ENCODE peak calls at places on chromosomes 13 and 19, in eight cellular contexts. E is stimulated activated CD4-positive, alpha-beta T cell treated with anti-CD3 and anti-CD28 coated beads, Interleukin-1b, Interleukin-23, amount 100 ng/mL, for 1 hour; N is activated naive CD4-positive, alpha-beta T cell treated with anti-CD3 and anti-CD28 coated beads for 36 hours; Z is NB4; L is retinal pigment epithelial cell; R is ovary; O is hepatic stellate cell; U is cardiac muscle cell. G is an unnamed sample.

GRCh38 chr19:39471756-39472536 is 8.7 kb upstream of the TIMM50 start:
- DNase-seq in E (no peak), N (no peak), Z (peak), L (no peak), R (no peak), O (no peak), U (no peak), G (no peak)

GRCh38 chr13:40508112-40508511 is 158.3 kb downstream of the FOXO1 start:
- DNase-seq in E (no peak), N (no peak), Z (no peak), L (no peak), R (peak), O (peak), U (peak), G (no peak)

GRCh38 chr13:98845726-98846125 is 93.3 kb upstream of the SLC15A1 start:
- DNase-seq in E (no peak), N (no peak), Z (no peak), L (no peak), R (no peak), O (no peak), U (no peak), G (peak)

GRCh38 chr13:109715902-109716301 is 70.5 kb downstream of the IRS2 start:
- DNase-seq in E (no peak), N (no peak), Z (peak), L (peak), R (no peak), O (no peak), U (peak), G (peak)

GRCh38 chr19:48319647-48320537 is 5.5 kb upstream of the EMP3 start:
- DNase-seq in E (peak), N (peak), Z (peak), L (no peak), R (peak), O (peak), U (peak), G (peak)

GRCh38 chr19:996051-996838 is 4.0 kb upstream of the GRIN3B start:
- DNase-seq in E (peak), N (peak), Z (peak), L (no peak), R (peak), O (peak), U (peak), G (no peak)

GRCh38 chr19:8451885-8452284 is 7.1 kb downstream of the HNRNPM start:
- DNase-seq in E (no peak), N (no peak), Z (peak), L (peak), R (no peak), O (no peak), U (peak), G (no peak)

GRCh38 chr13:46160065-46160464 is 21.9 kb downstream of the LCP1 start:
- DNase-seq in E (no peak), N (no peak), Z (no peak), L (no peak), R (no peak), O (no peak), U (no peak), G (no peak)

GRCh38 chr19:12800873-12801465 is 631 bp downstream of the PRDX2 start:
- DNase-seq in E (no peak), N (peak), Z (peak), L (no peak), R (no peak), O (no peak), U (no peak), G (no peak)

GRCh38 chr13:33487575-33488243 is 202.2 kb upstream of the STARD13 start:
- DNase-seq in E (no peak), N (no peak), Z (peak), L (no peak), R (no peak), O (peak), U (peak), G (peak)

GRCh38 chr13:112074139-112074710 is 7.3 kb downstream of the SOX1 start:
- DNase-seq in E (no peak), N (no peak), Z (no peak), L (no peak), R (no peak), O (no peak), U (no peak), G (peak)

GRCh38 chr13:99948411-99948810 is 23.2 kb downstream of the ZIC5 start:
- DNase-seq in E (no peak), N (no peak), Z (no peak), L (no peak), R (no peak), O (no peak), U (no peak), G (no peak)

GRCh38 chr19:48551437-48552302 is at the start of gene SULT2B1:
- DNase-seq in E (no peak), N (no peak), Z (peak), L (no peak), R (no peak), O (no peak), U (no peak), G (no peak)

GRCh38 chr13:109569938-109570711 is 216.3 kb downstream of the IRS2 start:
- DNase-seq in E (no peak), N (peak), Z (peak), L (no peak), R (no peak), O (no peak), U (no peak), G (no peak)

GRCh38 chr19:6065685-6066365 is 44.5 kb downstream of the RFX2 start:
- DNase-seq in E (no peak), N (peak), Z (peak), L (no peak), R (peak), O (no peak), U (no peak), G (no peak)

GRCh38 chr13:39603424-39603947 is 493 bp upstream of the LHFPL6 start:
- DNase-seq in E (no peak), N (no peak), Z (peak), L (no peak), R (peak), O (peak), U (peak), G (peak)

GRCh38 chr19:45768644-45769053 is 403 bp downstream of the SIX5 start:
- DNase-seq in E (no peak), N (peak), Z (peak), L (no peak), R (no peak), O (peak), U (peak), G (no peak)

G was measured in foreskin melanocyte.